ENCODE peak calls at places on chromosomes 2 and 18, in five cellular contexts. M, B, P, G and D are unnamed samples.

GRCh38 chr2:233835230-233836186 is 18.8 kb downstream of the HJURP start:
- DNase-seq in P (no peak), G (no peak), M (no peak), B (no peak), D (no peak)

GRCh38 chr2:68365087-68365486 is at the start of gene PLEK:
- DNase-seq in B (no peak), P (peak; percentile 91), G (no peak), M (no peak), D (no peak)

GRCh38 chr2:196902828-196903227 is 23.7 kb downstream of the PGAP1 start:
- DNase-seq in M (no peak), B (no peak), P (no peak), G (no peak), D (peak; percentile 42)

GRCh38 chr2:161796192-161796591 is 172.0 kb downstream of the SLC4A10 start:
- DNase-seq in P (no peak), M (no peak), B (no peak), G (peak; percentile 31), D (peak; percentile 7)

GRCh38 chr2:170292415-170292814 is 114.5 kb downstream of the MYO3B start:
- DNase-seq in B (no peak), M (no peak), P (no peak), G (no peak), D (no peak)

GRCh38 chr2:237601453-237602116 is 11.1 kb upstream of the RAB17 start:
- DNase-seq in B (no peak), G (peak; percentile 56), P (no peak), M (no peak), D (no peak)

GRCh38 chr2:71824436-71824835 is 323.2 kb downstream of the CYP26B1 start:
- DNase-seq in M (no peak), B (no peak), G (no peak), P (no peak), D (no peak)

GRCh38 chr2:70115646-70116442 is 28.6 kb downstream of the PCBP1 start:
- DNase-seq in M (no peak), P (peak; percentile 40), G (no peak), B (no peak), D (no peak)

GRCh38 chr2:180411631-180412030 is 404.5 kb upstream of the CWC22 start:
- DNase-seq in P (no peak), G (peak; percentile 8), B (no peak), M (no peak), D (no peak)

GRCh38 chr18:29234751-29235150 is 1057.8 kb upstream of the CDH2 start:
- DNase-seq in P (no peak), G (no peak), M (no peak), B (no peak), D (no peak)

GRCh38 chr2:73285162-73285739 is 973 bp upstream of the FBXO41 start:
- DNase-seq in P (peak; percentile 98), B (no peak), M (no peak), G (no peak), D (no peak)

GRCh38 chr2:196238836-196239380 is 67.5 kb upstream of the STK17B start:
- DNase-seq in G (no peak), B (no peak), M (no peak), P (peak; percentile 44), D (no peak)

GRCh38 chr2:20064841-20065240 is 13.4 kb upstream of the LAPTM4A start:
- DNase-seq in G (no peak), B (no peak), P (no peak), M (no peak), D (no peak)

GRCh38 chr2:37652199-37652640 is 19.2 kb downstream of the CDC42EP3 start:
- DNase-seq in G (no peak), B (no peak), M (no peak), P (no peak), D (peak; percentile 97)

GRCh38 chr18:34647251-34647650 is 62.8 kb upstream of the DTNA start:
- DNase-seq in B (no peak), G (no peak), P (peak; percentile 66), M (no peak), D (no peak)

GRCh38 chr2:113754989-113755689 is 1.3 kb downstream of the SLC35F5 start:
- DNase-seq in G (peak; percentile 8), M (no peak), P (peak; percentile 51), B (no peak), D (peak; percentile 30)

GRCh38 chr18:12046751-12047335 is 46.8 kb upstream of the ANKRD62 start:
- DNase-seq in G (no peak), B (no peak), M (no peak), P (no peak), D (no peak)

GRCh38 chr18:53380063-53380639 is 844.3 kb downstream of the MBD2 start:
- DNase-seq in G (peak; percentile 57), M (no peak), B (peak; percentile 31), P (peak; percentile 75), D (peak; percentile 2)

GRCh38 chr2:73203055-73203681 is 794 bp downstream of the NOTO start:
- DNase-seq in B (peak; percentile 60), G (peak; percentile 38), P (no peak), M (no peak), D (peak; percentile 5)

GRCh38 chr2:63023444-63023843 is 27.2 kb upstream of the OTX1 start:
- DNase-seq in B (peak; percentile 41), M (peak; percentile 9), G (peak; percentile 11), P (peak; percentile 91), D (peak; percentile 53)

GRCh38 chr18:22468554-22468891 is 50.8 kb upstream of the CTAGE1 start:
- DNase-seq in G (no peak), M (no peak), B (no peak), P (no peak), D (no peak)

GRCh38 chr2:61229936-61230335 is 67.9 kb downstream of the C2orf74 start:
- DNase-seq in M (no peak), G (no peak), B (no peak), P (no peak), D (peak; percentile 56)

GRCh38 chr2:172836386-172837200 is 100.9 kb downstream of the RAPGEF4 start:
- DNase-seq in G (no peak), B (no peak), M (no peak), P (no peak), D (peak; percentile 86)

GRCh38 chr2:118050386-118050785 is 36.5 kb upstream of the CCDC93 start:
- DNase-seq in P (no peak), M (no peak), G (no peak), B (no peak), D (no peak)

GRCh38 chr2:74639550-74639949 is 8.6 kb downstream of the M1AP start:
- DNase-seq in P (no peak), G (no peak), M (no peak), B (no peak), D (no peak)

GRCh38 chr2:102839668-102840388 is 78.0 kb downstream of the TMEM182 start:
- DNase-seq in M (no peak), G (peak; percentile 69), P (peak; percentile 81), B (peak; percentile 40), D (peak; percentile 53)

GRCh38 chr18:32378705-32379104 is 92.0 kb downstream of the GAREM1 start:
- DNase-seq in G (peak; percentile 61), P (no peak), B (no peak), M (no peak), D (peak; percentile 49)

GRCh38 chr2:9029721-9030120 is 26.2 kb upstream of the MBOAT2 start:
- DNase-seq in G (no peak), M (no peak), B (no peak), P (no peak), D (no peak)

GRCh38 chr2:240915526-240916335 is 9.6 kb downstream of the CROCC2 start:
- DNase-seq in G (no peak), P (no peak), M (no peak), B (no peak), D (no peak)

GRCh38 chr2:216217904-216218260 is 108.7 kb downstream of the XRCC5 start:
- DNase-seq in B (no peak), M (no peak), P (no peak), G (no peak), D (no peak)

DNA sequence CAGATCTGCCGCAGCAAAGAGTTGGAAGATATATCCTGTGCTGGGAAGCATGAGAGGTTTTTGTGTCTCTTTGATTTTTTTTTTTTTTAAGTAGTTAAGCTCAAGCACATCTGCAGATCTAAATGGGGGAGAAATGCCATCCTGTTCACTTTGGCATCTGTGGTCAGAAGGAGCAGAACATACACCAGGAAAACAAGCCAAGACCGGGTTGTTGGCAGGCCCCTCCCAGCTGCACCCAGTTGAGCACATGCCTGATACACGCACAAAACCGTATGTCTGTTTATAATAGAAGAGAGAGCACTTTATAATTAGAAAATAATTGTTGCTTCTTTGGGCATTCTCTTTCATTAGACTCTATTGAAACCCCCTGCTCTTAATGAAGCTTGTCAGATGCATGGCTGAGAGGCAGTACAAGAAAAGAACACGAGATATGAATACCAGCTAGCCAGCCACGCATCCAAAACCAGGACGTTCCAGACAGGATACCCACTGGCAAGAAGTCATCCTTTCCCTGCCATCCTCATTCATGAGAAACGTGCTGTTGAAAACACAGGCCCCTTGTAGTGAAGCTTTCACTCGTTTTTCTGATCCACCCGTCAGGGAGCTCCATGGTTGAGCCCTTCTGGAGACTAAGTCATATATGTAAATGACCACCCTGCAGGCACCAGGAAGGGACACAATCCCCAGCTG is 152.2 kb downstream of the ALPK2 start:
- DNase-seq in G (no peak), P (no peak), B (no peak), M (no peak), D (no peak)
- H3K4me2 ChIP-seq in G (no peak overlapping the region), P (no peak overlapping the region), B (no peak overlapping the region), M (no peak overlapping the region), D (no peak overlapping the region)

GRCh38 chr2:212208467-212208866 is 330.1 kb downstream of the ERBB4 start:
- DNase-seq in B (no peak), M (no peak), P (no peak), G (no peak), D (no peak)

GRCh38 chr2:212213191-212213590 is 325.4 kb downstream of the ERBB4 start:
- DNase-seq in G (no peak), M (no peak), P (no peak), B (no peak), D (no peak)
- H3K4me2 ChIP-seq in G (no peak overlapping the region), M (no peak overlapping the region), P (no peak overlapping the region), B (no peak overlapping the region), D (no peak overlapping the region)

GRCh38 chr2:183059561-183059960 is 19.0 kb upstream of the DUSP19 start:
- DNase-seq in P (no peak), M (no peak), B (no peak), G (peak; percentile 32), D (peak; percentile 85)
- H3K4me2 ChIP-seq in P (no peak overlapping the region), M (no peak overlapping the region), B (peak overlapping the region; percentile 13), G (peak overlapping the region; percentile 64), D (no peak overlapping the region)

GRCh38 chr18:77632738-77633137 is 383.1 kb downstream of the GALR1 start:
- DNase-seq in B (no peak), P (peak; percentile 67), G (no peak), M (no peak), D (no peak)
- H3K4me2 ChIP-seq in B (no peak overlapping the region), P (peak overlapping the region; percentile 13), G (no peak overlapping the region), M (no peak overlapping the region), D (no peak overlapping the region)

GRCh38 chr2:42142476-42143184 is 26.5 kb upstream of the EML4 start:
- DNase-seq in P (no peak), M (no peak), B (no peak), G (peak; percentile 57), D (peak; percentile 64)
- H3K4me2 ChIP-seq in P (peak overlapping the region; percentile 55), M (peak overlapping the region; percentile 89), B (peak overlapping the region; percentile 74), G (peak overlapping the region; percentile 70), D (peak overlapping the region; percentile 88)

DNA sequence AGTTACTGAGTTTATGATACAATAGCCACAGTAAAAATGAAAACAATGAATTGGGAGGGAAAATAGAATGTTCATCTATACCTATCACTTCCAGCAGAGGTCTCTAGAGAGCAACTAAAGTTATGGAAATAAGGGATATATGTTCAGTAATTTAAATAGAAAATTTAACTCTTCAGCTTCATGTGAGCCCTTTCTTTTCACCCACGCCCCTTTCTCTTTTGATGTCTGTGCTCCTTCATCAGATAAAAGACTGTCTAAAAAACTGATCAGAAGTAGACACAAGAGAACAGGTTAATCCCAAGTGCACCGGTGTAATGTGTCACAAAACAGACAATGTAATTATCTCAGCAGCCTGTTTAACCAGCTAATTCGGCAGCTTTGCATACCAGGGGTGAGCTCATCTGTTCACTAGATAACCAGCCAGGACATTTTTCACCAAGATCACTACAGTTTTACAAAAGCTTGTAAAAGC is 238.5 kb upstream of the ERBB4 start:
- DNase-seq in P (peak; percentile 71), B (peak; percentile 29), G (peak; percentile 53), M (no peak), D (peak; percentile 53)
- H3K4me2 ChIP-seq in P (no peak overlapping the region), B (peak overlapping the region; percentile 20), G (peak overlapping the region; percentile 70), M (no peak overlapping the region), D (peak overlapping the region; percentile 44)